ENCODE peak calls at places on chromosome 9, in ten cellular contexts. Y is transverse colon; H is NCI-H1092 treated with DMSO at 0.1 percent for 48 hours; F is H7; N is CD8-positive, alpha-beta memory T cell; Q is AG08396; I is naive thymus-derived CD8-positive, alpha-beta T cell; K is HCEC 1CT; R is choroid plexus epithelial cell; L is retina. T is an unnamed sample.

GRCh38 chr9:69370430-69370829 is 45.4 kb downstream of the ENTREP1 start:
- DNase-seq in Y (no peak), H (no peak), F (no peak), N (no peak), Q (no peak), I (no peak), K (no peak), R (no peak), L (no peak), T (no peak)

GRCh38 chr9:38417003-38417965 is 7.0 kb downstream of the IGFBPL1 start:
- DNase-seq in Y (peak; percentile 35), H (peak; percentile 35), F (peak; percentile 79), N (no peak), Q (no peak), I (no peak), K (peak; percentile 11), R (peak; percentile 23), L (peak; percentile 19), T (no peak)

GRCh38 chr9:136328622-136329041 is 1.3 kb downstream of the GPSM1 start:
- DNase-seq in Y (no peak), H (no peak), F (peak; percentile 88), N (no peak), Q (peak; percentile 73), I (no peak), K (no peak), R (peak; percentile 72), L (peak; percentile 87), T (no peak)

GRCh38 chr9:119003218-119003617 is 366.0 kb downstream of the BRINP1 start:
- DNase-seq in Y (no peak), H (no peak), F (no peak), N (no peak), Q (peak; percentile 14), I (no peak), K (peak; percentile 53), R (no peak), L (no peak), T (no peak)

GRCh38 chr9:121369595-121370265 is at the start of gene STOM:
- DNase-seq in Y (peak; percentile 81), H (peak; percentile 24), F (no peak), N (peak; percentile 79), Q (peak; percentile 81), I (peak; percentile 58), K (peak; percentile 65), R (peak; percentile 80), L (no peak), T (peak; percentile 97)

GRCh38 chr9:20619492-20619860 is 2.8 kb downstream of the MLLT3 start:
- DNase-seq in Y (no peak), H (no peak), F (no peak), N (no peak), Q (no peak), I (no peak), K (no peak), R (no peak), L (peak; percentile 30), T (no peak)

GRCh38 chr9:104810421-104811339 is 46.8 kb downstream of the NIPSNAP3B start:
- DNase-seq in Y (peak; percentile 47), H (peak; percentile 64), F (no peak), N (no peak), Q (peak; percentile 34), I (no peak), K (peak; percentile 48), R (peak; percentile 65), L (no peak), T (no peak)

GRCh38 chr9:127020526-127021078 is 101.8 kb downstream of the ANGPTL2 start:
- DNase-seq in Y (no peak), H (no peak), F (no peak), N (no peak), Q (no peak), I (no peak), K (no peak), R (no peak), L (no peak), T (no peak)

GRCh38 chr9:98806394-98807069 is 938 bp upstream of the GALNT12 start:
- DNase-seq in Y (no peak), H (peak; percentile 23), F (no peak), N (no peak), Q (no peak), I (no peak), K (no peak), R (peak; percentile 36), L (no peak), T (no peak)

GRCh38 chr9:125407974-125408900 is 146.6 kb downstream of the GAPVD1 start:
- DNase-seq in Y (peak; percentile 76), H (peak; percentile 56), F (peak; percentile 98), N (peak; percentile 60), Q (peak; percentile 95), I (peak; percentile 57), K (peak; percentile 73), R (peak; percentile 68), L (peak; percentile 92), T (peak; percentile 58)

GRCh38 chr9:110214956-110215355 is 7.0 kb upstream of the C9orf152 start:
- DNase-seq in Y (no peak), H (no peak), F (no peak), N (no peak), Q (no peak), I (no peak), K (no peak), R (no peak), L (no peak), T (no peak)

GRCh38 chr9:134059188-134059641 is 8.6 kb downstream of the BRD3 start:
- DNase-seq in Y (peak; percentile 6), H (no peak), F (peak; percentile 65), N (no peak), Q (no peak), I (no peak), K (no peak), R (no peak), L (no peak), T (peak; percentile 40)

GRCh38 chr9:71628247-71628646 is 140.1 kb downstream of the CEMIP2 start:
- DNase-seq in Y (no peak), H (no peak), F (peak; percentile 28), N (peak; percentile 6), Q (no peak), I (no peak), K (peak; percentile 17), R (peak; percentile 33), L (no peak), T (no peak)